ENCODE peak calls at places on chromosomes 7 and 10, in four cellular contexts. C is mucosa of descending colon, V is hepatocyte, X is tibial artery. W is an unnamed sample. For H3K4me1, the result is how much of the 10 kb centered on the place peaks cover.

GRCh38 chr10:84706875-84707274 is 378.5 kb downstream of the CCSER2 start:
- DNase-seq in C (no peak), V (peak), X (no peak), W (no peak)

GRCh38 chr7:101557421-101557820 is 71.7 kb downstream of the MYL10 start:
- DNase-seq in C (no peak), V (no peak), X (peak), W (no peak)

GRCh38 chr7:132092106-132092505 is 484.2 kb downstream of the PLXNA4 start:
- DNase-seq in C (no peak), V (no peak), X (no peak), W (no peak)

GRCh38 chr10:72846225-72846624 is 47.3 kb upstream of the OIT3 start:
- DNase-seq in C (no peak), V (no peak), X (no peak), W (no peak)

GRCh38 chr10:1057106-1057657 is 997 bp downstream of the WDR37 start:
- DNase-seq in C (no peak), V (no peak), X (no peak), W (no peak)

GRCh38 chr10:100730739-100731602 is 14.4 kb upstream of the PAX2 start:
- DNase-seq in C (no peak), V (peak), X (no peak), W (no peak)

GRCh38 chr7:69599879-69600764 is 1.8 kb downstream of the AUTS2 start:
- DNase-seq in C (peak), V (peak), X (no peak), W (no peak)

GRCh38 chr7:50832744-50833143 is 50.0 kb upstream of the GRB10 start:
- DNase-seq in C (no peak), V (peak), X (no peak), W (no peak)

GRCh38 chr10:131211965-131212619 is 99.4 kb downstream of the TCERG1L start:
- DNase-seq in C (no peak), V (no peak), X (no peak), W (no peak)

GRCh38 chr10:4650572-4650971 is 175.4 kb upstream of the AKR1E2 start:
- DNase-seq in C (no peak), V (peak), X (no peak), W (no peak)

GRCh38 chr7:150476285-150476684 is 25.9 kb downstream of the GIMAP8 start:
- DNase-seq in C (no peak), V (no peak), X (no peak), W (no peak)

GRCh38 chr7:99004781-99005500 is 126.6 kb downstream of the TRRAP start:
- DNase-seq in C (no peak), V (no peak), X (peak), W (no peak)

GRCh38 chr10:44397476-44398225 is 12.8 kb upstream of the CXCL12 start:
- DNase-seq in C (no peak), V (no peak), X (no peak), W (no peak)

GRCh38 chr7:99036531-99037175 is 107.3 kb downstream of the SMURF1 start:
- DNase-seq in C (no peak), V (peak), X (peak), W (no peak)

GRCh38 chr10:123583639-123584418 is 82.3 kb upstream of the GPR26 start:
- DNase-seq in C (peak), V (peak), X (peak), W (peak)

GRCh38 chr10:26365681-26366327 is 72.3 kb upstream of the APBB1IP start:
- DNase-seq in C (no peak), V (peak), X (no peak), W (no peak)

GRCh38 chr7:118870187-118870586 is 645.7 kb downstream of the ANKRD7 start:
- DNase-seq in C (no peak), V (no peak), X (no peak), W (no peak)

GRCh38 chr10:11435621-11436020 is 175.8 kb downstream of the USP6NL start:
- DNase-seq in C (no peak), V (no peak), X (no peak), W (no peak)

GRCh38 chr7:155815332-155816191 is 3.3 kb upstream of the SHH start:
- DNase-seq in C (peak), V (peak), X (no peak), W (peak)

GRCh38 chr7:51209426-51209825 is 107.2 kb downstream of the COBL start:
- DNase-seq in C (no peak), V (no peak), X (no peak), W (no peak)

GRCh38 chr7:151012031-151012692 is 12.1 kb downstream of the ATG9B start:
- DNase-seq in C (no peak), V (peak), X (no peak), W (no peak)

DNA sequence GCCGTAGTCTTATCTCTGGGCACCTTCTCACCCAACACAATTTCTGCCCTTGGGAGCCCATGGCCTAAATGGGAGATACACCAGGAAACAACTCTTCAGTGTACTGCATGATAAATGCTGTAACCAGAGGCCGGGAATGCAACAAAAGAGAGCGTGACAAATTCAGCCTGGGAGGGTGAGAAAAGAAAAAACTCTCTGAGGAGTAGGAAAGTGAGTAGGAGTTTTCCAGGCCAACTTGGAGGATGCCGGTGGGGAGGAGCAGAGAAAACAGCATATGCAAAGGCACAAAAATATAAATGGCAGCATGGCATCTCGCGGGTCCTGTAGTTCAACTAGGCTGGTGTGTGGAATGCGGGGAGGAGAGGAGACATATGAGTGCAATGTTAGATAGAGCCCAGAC is 624.5 kb downstream of the PARD3 start:
- DNase-seq in C (no peak), V (no peak), X (no peak), W (no peak)
- H3K4me1 ChIP-seq in C (under half), V (under half), X (under half), W (under half)

GRCh38 chr7:90713628-90714027 is 117.5 kb downstream of the CDK14 start:
- DNase-seq in C (no peak), V (no peak), X (no peak), W (no peak)

GRCh38 chr7:90720970-90721768 is 125.0 kb downstream of the CDK14 start:
- DNase-seq in C (no peak), V (peak), X (no peak), W (no peak)

GRCh38 chr7:90715067-90715466 is 118.9 kb downstream of the CDK14 start:
- DNase-seq in C (no peak), V (no peak), X (no peak), W (no peak)

GRCh38 chr7:90719159-90719558 is 123.0 kb downstream of the CDK14 start:
- DNase-seq in C (no peak), V (peak), X (no peak), W (no peak)

GRCh38 chr7:90717286-90718060 is 121.4 kb downstream of the CDK14 start:
- DNase-seq in C (no peak), V (peak), X (no peak), W (no peak)
- H3K4me1 ChIP-seq in C (under half), V (under half), X (under half), W (under half)

GRCh38 chr10:18460061-18460460 is 191.3 kb downstream of the NSUN6 start:
- DNase-seq in C (no peak), V (no peak), X (no peak), W (no peak)

GRCh38 chr10:18456984-18457383 is 194.4 kb downstream of the NSUN6 start:
- DNase-seq in C (no peak), V (no peak), X (no peak), W (no peak)

GRCh38 chr10:18449631-18450030 is 201.8 kb downstream of the NSUN6 start:
- DNase-seq in C (no peak), V (no peak), X (no peak), W (no peak)

GRCh38 chr10:18450298-18450697 is 201.1 kb downstream of the NSUN6 start:
- DNase-seq in C (no peak), V (no peak), X (no peak), W (no peak)

DNA sequence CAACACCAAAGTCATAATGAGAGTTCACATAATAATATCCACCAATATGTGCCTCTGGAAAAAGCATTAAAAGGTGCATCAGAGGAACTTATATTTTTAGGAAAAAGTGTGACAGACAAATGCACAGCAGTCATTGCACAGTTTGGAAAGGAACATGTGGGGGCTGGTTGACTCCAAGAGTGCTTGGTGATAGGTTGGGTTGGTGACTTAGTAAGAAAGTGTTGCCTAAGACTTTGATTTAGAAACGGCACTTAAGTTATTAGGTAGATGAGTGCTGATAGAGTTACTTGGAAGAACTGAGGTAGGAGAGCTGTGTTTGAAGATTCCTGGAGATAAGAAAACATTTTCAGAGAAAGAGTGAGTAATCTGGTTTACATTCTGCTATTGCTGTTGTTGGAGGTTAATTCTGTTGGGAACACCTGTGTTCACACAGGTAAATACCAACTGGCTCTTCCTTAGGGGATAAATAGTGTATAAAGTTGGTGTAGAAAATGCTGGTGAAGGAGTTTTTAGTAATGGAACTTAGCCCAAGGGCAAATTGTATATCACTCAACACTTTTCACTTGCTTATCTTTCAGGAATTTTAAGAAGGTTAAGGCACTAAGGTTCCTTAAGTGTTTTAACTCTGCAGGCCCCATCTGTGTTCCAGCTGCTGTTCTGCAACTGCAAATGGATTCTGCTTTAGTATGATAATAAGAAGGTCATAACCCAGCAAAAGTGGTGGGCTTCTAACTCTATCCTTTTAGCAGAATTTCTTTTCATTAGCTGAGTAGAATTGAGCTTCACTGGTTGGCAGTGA is 196.1 kb downstream of the NSUN6 start:
- DNase-seq in C (no peak), V (no peak), X (no peak), W (no peak)
- H3K4me1 ChIP-seq in C (under half), V (under half), X (under half), W (under half)

DNA sequence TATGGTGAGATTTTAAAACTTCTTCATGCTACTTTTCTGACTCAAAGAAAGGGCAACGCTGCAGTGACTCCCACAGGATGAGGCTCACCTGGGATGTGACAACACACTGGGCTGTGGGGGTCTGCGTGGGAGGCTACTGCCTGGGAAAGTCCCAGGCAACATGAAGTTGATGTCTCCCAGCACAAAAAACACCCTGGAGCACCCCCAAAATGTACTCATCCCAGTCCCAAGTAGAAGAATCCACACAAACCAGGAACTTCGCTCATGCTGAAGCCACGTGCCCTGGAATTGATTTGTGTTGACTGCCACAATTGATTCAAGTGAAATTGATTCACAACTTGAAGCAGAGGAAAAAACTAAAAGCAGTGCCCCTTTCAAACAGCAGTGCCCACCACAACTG is 24.9 kb upstream of the PTPRN2 start:
- DNase-seq in C (no peak), V (no peak), X (no peak), W (no peak)
- H3K4me1 ChIP-seq in C (under half), V (under half), X (under half), W (under half)

GRCh38 chr7:55534916-55535636 is 37.2 kb downstream of the VOPP1 start:
- DNase-seq in C (no peak), V (no peak), X (no peak), W (no peak)

GRCh38 chr7:55534262-55534915 is 37.9 kb downstream of the VOPP1 start:
- DNase-seq in C (no peak), V (no peak), X (peak), W (peak)

GRCh38 chr7:55536619-55537457 is 35.5 kb downstream of the VOPP1 start:
- DNase-seq in C (no peak), V (no peak), X (no peak), W (no peak)

GRCh38 chr7:55537458-55537825 is 34.9 kb downstream of the VOPP1 start:
- DNase-seq in C (no peak), V (no peak), X (no peak), W (no peak)

DNA sequence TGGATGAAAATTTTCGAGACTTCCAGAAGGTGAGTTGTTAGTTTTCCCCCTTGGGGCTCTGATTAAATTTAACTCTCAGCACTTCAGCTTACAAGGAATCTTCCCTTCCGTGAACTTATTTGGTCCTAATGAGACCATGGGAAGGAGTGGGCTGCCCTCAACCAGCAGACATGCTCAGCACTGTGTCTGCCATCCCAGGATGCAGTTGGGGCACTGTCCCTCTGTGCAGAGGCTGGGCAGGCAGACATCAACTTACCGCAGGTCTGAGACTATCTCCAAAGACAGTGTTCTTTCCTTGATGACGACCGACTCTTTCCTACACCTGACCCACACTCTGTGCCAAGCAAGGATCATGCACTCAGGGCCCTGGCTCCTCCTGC is 36.7 kb downstream of the VOPP1 start:
- DNase-seq in C (no peak), V (no peak), X (no peak), W (no peak)
- H3K4me1 ChIP-seq in C (under half), V (under half), X (under half), W (half or more)